ENCODE peak calls at places on chromosome 1, in eight cellular contexts. X, M, O, A, I, Q, G and V are unnamed samples.
A peak's percentile ranks its signal among the peaks of the same experiment; 100 is the strongest.

GRCh38 chr1:247322849-247323586 is 8.6 kb downstream of the ZNF496 start:
- DNase-seq in X (no peak), M (no peak), O (peak; percentile 39), A (no peak), I (no peak), Q (no peak), G (no peak), V (no peak)

GRCh38 chr1:202692959-202693555 is 17.2 kb downstream of the SYT2 start:
- DNase-seq in X (peak; percentile 61), M (peak; percentile 73), O (peak; percentile 93), A (no peak), I (peak; percentile 47), Q (peak; percentile 38), G (peak; percentile 63), V (no peak)

GRCh38 chr1:25037174-25038074 is 107.3 kb upstream of the RUNX3 start:
- DNase-seq in X (peak; percentile 47), M (peak; percentile 11), O (peak; percentile 70), A (no peak), I (no peak), Q (no peak), G (no peak), V (no peak)

GRCh38 chr1:49728377-49728776 is 295.4 kb downstream of the AGBL4 start:
- DNase-seq in X (no peak), M (no peak), O (no peak), A (no peak), I (no peak), Q (no peak), G (no peak), V (no peak)

GRCh38 chr1:116373451-116374339 is 651 bp downstream of the ATP1A1 start:
- DNase-seq in X (peak; percentile 76), M (peak; percentile 38), O (peak; percentile 84), A (peak; percentile 78), I (peak; percentile 60), Q (peak; percentile 45), G (peak; percentile 62), V (peak; percentile 19)

GRCh38 chr1:205975387-205975998 is 27.7 kb downstream of the RAB7B start:
- DNase-seq in X (no peak), M (no peak), O (no peak), A (no peak), I (no peak), Q (no peak), G (no peak), V (no peak)

GRCh38 chr1:110464340-110464739 is 13.4 kb downstream of the PROK1 start:
- DNase-seq in X (no peak), M (peak; percentile 47), O (no peak), A (no peak), I (no peak), Q (no peak), G (no peak), V (no peak)

GRCh38 chr1:238111081-238111480 is 220.4 kb upstream of the ZP4 start:
- DNase-seq in X (no peak), M (no peak), O (no peak), A (no peak), I (no peak), Q (no peak), G (no peak), V (no peak)

GRCh38 chr1:85581802-85582686 is 1.5 kb downstream of the CCN1 start:
- DNase-seq in X (peak; percentile 25), M (peak; percentile 81), O (peak; percentile 66), A (peak; percentile 73), I (peak; percentile 61), Q (no peak), G (peak; percentile 47), V (no peak)

GRCh38 chr1:205567716-205568115 is 63.2 kb downstream of the CDK18 start:
- DNase-seq in X (peak; percentile 7), M (no peak), O (no peak), A (no peak), I (no peak), Q (no peak), G (peak; percentile 4), V (no peak)

GRCh38 chr1:109983380-109984189 is 980 bp upstream of the AHCYL1 start:
- DNase-seq in X (no peak), M (peak; percentile 47), O (no peak), A (no peak), I (no peak), Q (no peak), G (no peak), V (no peak)

GRCh38 chr1:245390975-245391374 is 236.2 kb downstream of the KIF26B start:
- DNase-seq in X (no peak), M (no peak), O (no peak), A (no peak), I (no peak), Q (no peak), G (no peak), V (no peak)

GRCh38 chr1:196997428-196997827 is 20.1 kb downstream of the CFHR5 start:
- DNase-seq in X (no peak), M (peak; percentile 33), O (no peak), A (no peak), I (no peak), Q (no peak), G (no peak), V (no peak)

GRCh38 chr1:39592069-39592468 is 15.5 kb upstream of the PABPC4 start:
- DNase-seq in X (no peak), M (no peak), O (no peak), A (no peak), I (no peak), Q (no peak), G (no peak), V (no peak)

GRCh38 chr1:39590546-39590945 is 14.0 kb upstream of the PABPC4 start:
- DNase-seq in X (no peak), M (no peak), O (no peak), A (no peak), I (no peak), Q (no peak), G (no peak), V (no peak)

GRCh38 chr1:39593386-39593785 is 16.8 kb upstream of the PABPC4 start:
- DNase-seq in X (no peak), M (no peak), O (no peak), A (no peak), I (no peak), Q (no peak), G (no peak), V (no peak)

DNA sequence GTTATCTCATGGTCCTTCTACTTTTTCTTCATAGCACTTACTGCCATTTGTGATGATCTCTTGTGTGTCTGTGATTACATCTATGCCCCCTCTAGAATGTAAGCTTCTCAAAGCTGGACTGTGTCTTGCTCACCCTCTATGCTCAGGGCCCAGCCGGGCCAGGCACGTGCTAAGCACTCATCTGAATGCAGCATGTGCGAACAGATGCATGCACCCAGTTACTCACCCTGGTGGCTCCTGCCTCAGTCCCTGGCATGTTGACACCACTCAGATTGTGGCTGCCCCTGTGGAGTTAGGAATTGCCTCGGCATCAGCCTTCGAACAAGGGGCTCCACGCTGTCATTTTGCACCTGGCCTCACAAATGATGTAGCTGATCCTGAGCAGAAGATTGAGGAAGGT is 19.6 kb upstream of the PABPC4 start:
- DNase-seq in X (no peak), M (no peak), O (no peak), A (no peak), I (no peak), Q (no peak), G (no peak), V (no peak)
- H3K27me3 ChIP-seq in X (peaks cover 10% of the 10 kb centered on the region), M (peaks cover 21% of the 10 kb centered on the region), O (peaks cover 54% of the 10 kb centered on the region), A (no peaks in the 10 kb centered on the region), I (no peaks in the 10 kb centered on the region), Q (no peaks in the 10 kb centered on the region), G (no peaks in the 10 kb centered on the region), V (no peaks in the 10 kb centered on the region)

GRCh38 chr1:55456961-55457360 is 241.8 kb upstream of the USP24 start:
- DNase-seq in X (no peak), M (no peak), O (no peak), A (no peak), I (no peak), Q (no peak), G (no peak), V (no peak)
- TF ChIP-seq CTCF in X (no peak), M (no peak), O (no peak), A (no peak), I (no peak), Q (no peak), G (no peak), V (no peak)

GRCh38 chr1:70008658-70009057 is 196.7 kb downstream of the LRRC40 start:
- DNase-seq in X (no peak), M (no peak), O (no peak), A (no peak), I (no peak), Q (no peak), G (no peak), V (no peak)

DNA sequence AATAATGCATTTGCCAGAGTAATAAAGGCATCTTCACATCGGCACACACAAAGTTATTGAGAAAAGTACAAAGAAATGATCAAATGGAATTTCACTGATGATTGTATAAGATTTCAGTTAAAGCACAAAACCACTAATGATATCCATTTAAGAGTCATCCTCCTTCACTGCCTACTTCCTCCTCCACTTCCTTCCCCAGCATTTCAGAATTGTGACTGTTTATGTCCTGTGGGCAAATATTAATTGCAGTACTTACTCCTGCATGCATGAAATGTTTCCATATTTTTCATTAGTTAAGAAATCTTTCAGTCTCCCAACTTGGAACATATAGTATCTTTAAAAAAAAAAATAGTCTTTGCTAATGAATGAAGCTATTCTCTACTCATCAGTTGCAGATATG is 201.9 kb downstream of the LRRC40 start:
- DNase-seq in X (no peak), M (no peak), O (no peak), A (no peak), I (no peak), Q (no peak), G (no peak), V (no peak)
- H3K4me3 ChIP-seq in X (no peak overlapping the region), M (no peak overlapping the region), O (no peak overlapping the region), A (no peak overlapping the region), I (no peak overlapping the region), Q (no peak overlapping the region), G (no peak overlapping the region), V (no peak overlapping the region)

GRCh38 chr1:47418681-47419272 is 2.7 kb downstream of the FOXE3 start:
- DNase-seq in X (no peak), M (no peak), O (no peak), A (no peak), I (no peak), Q (no peak), G (no peak), V (no peak)
- H3K27me3 ChIP-seq in X (peaks cover 43% of the 10 kb centered on the region), M (peaks cover 24% of the 10 kb centered on the region), O (peaks cover 100% of the 10 kb centered on the region), A (peaks cover 2% of the 10 kb centered on the region), I (peaks cover 15% of the 10 kb centered on the region), Q (peaks cover 19% of the 10 kb centered on the region), G (no peaks in the 10 kb centered on the region), V (no peaks in the 10 kb centered on the region)